ENCODE peak calls at places on chromosomes 5 and 9, in nine cellular contexts. Y is stomach, A is GM23338, Q is K562, K is Panc1, E is sigmoid colon, V is endothelial cell of umbilical vein, P is GM12878, Z is transverse colon. H is an unnamed sample.

GRCh38 chr9:121839726-121840500 is 188.5 kb downstream of the DAB2IP start:
- DNase-seq in A (no peak), P (peak), E (peak), Z (no peak), K (no peak), V (no peak), Q (no peak), Y (no peak), H (no peak)

GRCh38 chr5:145463634-145464033 is 371.5 kb downstream of the PRELID2 start:
- DNase-seq in K (no peak), E (no peak), A (no peak), P (no peak), V (no peak), Q (no peak), Y (no peak), Z (no peak), H (no peak)

GRCh38 chr5:134948929-134949328 is 18.8 kb upstream of the CATSPER3 start:
- DNase-seq in Y (no peak), A (no peak), E (peak), K (no peak), Z (peak), V (peak), Q (no peak), P (no peak), H (no peak)

GRCh38 chr5:32074401-32074800 is 99.7 kb downstream of the GOLPH3 start:
- DNase-seq in E (no peak), Y (no peak), A (peak), Q (no peak), K (no peak), Z (no peak), P (no peak), V (no peak), H (no peak)

GRCh38 chr5:60161340-60161934 is 267.9 kb upstream of the PDE4D start:
- DNase-seq in P (peak), K (peak), V (peak), Q (no peak), E (no peak), Y (no peak), Z (no peak), A (peak), H (peak)

GRCh38 chr5:88674262-88675158 is 208.5 kb downstream of the MEF2C start:
- DNase-seq in Z (no peak), Y (no peak), V (no peak), A (peak), P (no peak), E (no peak), K (no peak), Q (no peak), H (no peak)

GRCh38 chr9:105842023-105842644 is 147.8 kb downstream of the TMEM38B start:
- DNase-seq in K (no peak), P (peak), E (no peak), Q (peak), Z (peak), V (peak), Y (no peak), A (peak), H (no peak)

GRCh38 chr9:115264333-115264732 is 146.4 kb upstream of the TNC start:
- DNase-seq in Y (no peak), A (no peak), E (no peak), K (no peak), Q (no peak), P (no peak), Z (no peak), V (no peak), H (no peak)

GRCh38 chr9:5629312-5630037 is 568 bp downstream of the RIC1 start:
- DNase-seq in Q (no peak), E (peak), K (no peak), Y (peak), A (peak), V (peak), Z (peak), P (no peak), H (peak)

GRCh38 chr9:137387034-137387890 is 35.7 kb downstream of the EXD3 start:
- DNase-seq in Z (no peak), Y (no peak), A (no peak), P (no peak), K (no peak), V (peak), E (no peak), Q (no peak), H (no peak)

GRCh38 chr9:131410051-131410491 is 16.2 kb downstream of the PRRC2B start:
- DNase-seq in Q (peak), Z (no peak), P (no peak), V (no peak), Y (no peak), K (no peak), A (no peak), E (no peak), H (no peak)

GRCh38 chr5:10216107-10216506 is 33.6 kb downstream of the ATPSCKMT start:
- DNase-seq in P (no peak), A (no peak), Y (no peak), K (no peak), Z (no peak), Q (no peak), V (no peak), E (no peak), H (no peak)

GRCh38 chr9:89149726-89150125 is 28.9 kb downstream of the SHC3 start:
- DNase-seq in A (no peak), Z (no peak), K (no peak), V (no peak), Q (no peak), Y (no peak), P (no peak), E (no peak), H (no peak)

GRCh38 chr9:33408087-33408486 is 5.7 kb upstream of the AQP7 start:
- DNase-seq in Z (no peak), P (no peak), E (no peak), Y (no peak), V (no peak), K (no peak), Q (no peak), A (no peak), H (no peak)

GRCh38 chr9:107929439-107929838 is 439.9 kb upstream of the KLF4 start:
- DNase-seq in Z (peak), V (no peak), Q (no peak), Y (peak), K (no peak), E (peak), A (no peak), P (no peak), H (no peak)

GRCh38 chr5:68409259-68409658 is 193.7 kb downstream of the PIK3R1 start:
- DNase-seq in K (no peak), E (no peak), Q (no peak), A (no peak), Y (no peak), V (no peak), Z (no peak), P (no peak), H (no peak)

GRCh38 chr9:70490478-70490877 is 76.0 kb upstream of the KLF9 start:
- DNase-seq in Y (no peak), K (no peak), Q (no peak), E (no peak), Z (no peak), P (no peak), V (no peak), A (no peak), H (no peak)

GRCh38 chr9:89021154-89021803 is 30.0 kb downstream of the S1PR3 start:
- DNase-seq in Z (no peak), K (no peak), V (peak), A (no peak), Q (no peak), E (no peak), P (no peak), Y (peak), H (no peak)

GRCh38 chr5:59221769-59222168 is 638.9 kb downstream of the RAB3C start:
- DNase-seq in Y (no peak), K (no peak), A (peak), E (no peak), Q (no peak), P (no peak), V (no peak), Z (no peak), H (no peak)

GRCh38 chr5:16548115-16548514 is 68.7 kb downstream of the RETREG1 start:
- DNase-seq in Y (peak), A (no peak), K (no peak), Q (no peak), E (no peak), P (no peak), Z (no peak), V (no peak), H (no peak)

GRCh38 chr9:86303316-86303975 is 21.1 kb upstream of the ISCA1 start:
- DNase-seq in Y (no peak), P (no peak), E (no peak), V (peak), A (peak), K (no peak), Q (peak), Z (no peak), H (no peak)

GRCh38 chr9:18478517-18479361 is 4.8 kb downstream of the ADAMTSL1 start:
- DNase-seq in K (no peak), E (no peak), A (no peak), Y (no peak), Q (no peak), V (no peak), Z (no peak), P (no peak), H (no peak)

GRCh38 chr9:109551651-109552050 is 53.5 kb upstream of the PTPN3 start:
- DNase-seq in Y (no peak), E (no peak), A (no peak), Q (no peak), Z (no peak), K (no peak), P (no peak), V (no peak), H (no peak)

GRCh38 chr5:125043781-125044391 is 297.4 kb upstream of the ZNF608 start:
- DNase-seq in K (no peak), V (peak), Z (peak), Y (peak), A (no peak), Q (no peak), E (no peak), P (no peak), H (no peak)
- TF ChIP-seq POLR2AphosphoS5 in K (no peak), V (no peak), Z (no peak), Y (no peak), A (no peak), Q (no peak), E (no peak), P (no peak), H (no peak)

GRCh38 chr5:139650689-139651501 is 2.7 kb downstream of the CXXC5 start:
- DNase-seq in E (peak), P (no peak), Z (peak), Y (peak), Q (peak), K (no peak), V (no peak), A (peak), H (no peak)
- TF ChIP-seq POLR2AphosphoS5 in E (peak), P (peak), Z (no peak), Y (peak), Q (peak), K (peak), V (no peak), A (no peak), H (no peak)

GRCh38 chr9:135499326-135500070 is 984 bp upstream of the MRPS2 start:
- DNase-seq in A (peak), P (no peak), Q (peak), Y (peak), E (peak), V (peak), Z (peak), K (no peak), H (peak)
- TF ChIP-seq POLR2AphosphoS5 in A (peak), P (no peak), Q (no peak), Y (no peak), E (no peak), V (no peak), Z (no peak), K (no peak), H (no peak)

GRCh38 chr5:143924311-143924710 is 112.3 kb downstream of the HMHB1 start:
- DNase-seq in Y (no peak), P (no peak), E (no peak), Q (no peak), V (no peak), A (no peak), Z (no peak), K (no peak), H (no peak)

GRCh38 chr5:143922718-143923117 is 110.8 kb downstream of the HMHB1 start:
- DNase-seq in A (no peak), Z (no peak), K (no peak), E (no peak), V (peak), Q (no peak), P (no peak), Y (no peak), H (no peak)

GRCh38 chr5:143920772-143921171 is 108.8 kb downstream of the HMHB1 start:
- DNase-seq in A (no peak), V (peak), K (no peak), Y (no peak), Z (no peak), E (no peak), Q (no peak), P (no peak), H (no peak)

GRCh38 chr5:143923634-143924265 is 111.8 kb downstream of the HMHB1 start:
- DNase-seq in Z (no peak), Y (no peak), A (no peak), E (no peak), Q (no peak), K (no peak), V (peak), P (no peak), H (no peak)

GRCh38 chr5:143921525-143922311 is 109.8 kb downstream of the HMHB1 start:
- DNase-seq in V (peak), Q (no peak), Z (no peak), K (peak), E (no peak), Y (no peak), P (no peak), A (no peak), H (no peak)
- TF ChIP-seq POLR2AphosphoS5 in V (no peak), Q (no peak), Z (no peak), K (no peak), E (peak), Y (no peak), P (no peak), A (no peak), H (no peak)

GRCh38 chr9:136223871-136224640 is 19.1 kb upstream of the LHX3 start:
- DNase-seq in E (no peak), Y (no peak), A (no peak), Z (no peak), P (no peak), V (no peak), K (no peak), Q (no peak), H (no peak)

GRCh38 chr9:136225366-136225747 is 20.3 kb downstream of the QSOX2 start:
- DNase-seq in P (peak), E (no peak), Y (no peak), A (no peak), Q (no peak), Z (peak), V (no peak), K (no peak), H (peak)

GRCh38 chr9:136228107-136228875 is 17.3 kb downstream of the QSOX2 start:
- DNase-seq in E (no peak), Q (no peak), P (no peak), Y (no peak), V (peak), K (peak), A (no peak), Z (no peak), H (no peak)

GRCh38 chr9:136226680-136227410 is 18.8 kb downstream of the QSOX2 start:
- DNase-seq in A (no peak), Y (no peak), K (no peak), E (no peak), Z (no peak), P (no peak), V (no peak), Q (no peak), H (no peak)

GRCh38 chr9:136225748-136226679 is 19.6 kb downstream of the QSOX2 start:
- DNase-seq in P (peak), E (no peak), Z (peak), V (peak), Q (peak), K (peak), Y (peak), A (peak), H (peak)
- TF ChIP-seq POLR2AphosphoS5 in P (peak), E (no peak), Z (no peak), V (no peak), Q (no peak), K (no peak), Y (no peak), A (no peak), H (peak)

DNA sequence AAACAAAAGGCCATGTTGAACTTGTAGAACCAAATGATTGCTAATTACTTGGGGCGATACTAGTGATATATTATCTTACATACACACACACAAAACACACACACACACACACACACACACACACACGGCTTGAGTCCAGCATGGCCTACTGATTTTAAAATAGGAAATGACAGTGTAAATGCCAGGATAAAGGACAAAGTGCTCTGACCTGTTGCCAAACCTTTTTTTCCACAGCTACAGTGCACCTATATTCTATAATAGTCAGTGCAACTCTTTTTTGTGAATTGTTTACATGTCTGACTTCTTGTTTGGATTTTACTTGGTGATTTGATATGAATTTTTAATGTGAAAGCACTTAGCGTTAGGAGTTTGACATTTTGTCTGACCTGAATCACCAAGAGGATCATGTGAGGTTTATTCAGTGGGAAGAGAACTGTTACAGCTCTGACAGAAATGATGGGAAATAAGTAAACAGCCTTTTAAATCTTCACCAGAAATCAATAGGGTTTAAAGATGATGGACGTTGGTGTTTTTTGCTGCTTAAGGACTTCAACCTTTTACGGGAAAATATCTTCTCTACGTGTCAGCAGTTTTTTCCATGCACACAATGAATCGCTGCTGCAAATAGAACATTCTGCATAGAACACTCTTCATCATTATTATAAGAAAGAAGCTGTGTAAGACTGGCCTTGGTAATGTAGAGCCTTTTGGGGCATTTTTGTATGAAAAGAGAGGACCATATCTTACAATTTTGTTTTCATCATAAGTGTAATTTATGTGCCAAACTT is 218.5 kb downstream of the RANBP17 start:
- DNase-seq in Q (no peak), Y (no peak), Z (no peak), K (no peak), E (no peak), V (no peak), P (no peak), A (no peak), H (no peak)
- TF ChIP-seq POLR2AphosphoS5 in Q (no peak), Y (no peak), Z (no peak), K (no peak), E (no peak), V (no peak), P (no peak), A (no peak), H (no peak)

DNA sequence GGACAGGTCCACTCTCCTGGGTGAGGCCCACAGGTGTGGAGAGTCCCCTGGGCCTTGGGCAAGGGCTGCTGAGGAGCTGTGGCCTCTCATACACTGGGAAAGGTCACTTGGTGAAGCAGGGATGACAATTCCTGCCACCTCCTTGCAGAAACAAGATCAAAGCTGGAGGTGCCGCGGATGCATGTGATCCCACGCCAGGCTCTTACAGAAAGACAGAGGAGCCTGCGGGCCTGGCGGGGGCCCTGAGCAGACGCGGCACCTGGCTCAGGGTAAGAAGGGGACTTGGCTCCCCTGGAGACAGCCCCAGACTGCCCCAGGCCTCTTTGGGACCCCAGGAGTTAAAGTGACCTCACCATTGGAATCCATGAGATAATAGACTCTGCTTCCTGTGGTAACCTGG is 4.8 kb downstream of the GFPT2 start:
- DNase-seq in K (no peak), Y (no peak), P (no peak), E (no peak), A (no peak), Q (no peak), V (no peak), Z (no peak), H (no peak)
- TF ChIP-seq POLR2AphosphoS5 in K (no peak), Y (no peak), P (no peak), E (no peak), A (no peak), Q (no peak), V (no peak), Z (no peak), H (no peak)

DNA sequence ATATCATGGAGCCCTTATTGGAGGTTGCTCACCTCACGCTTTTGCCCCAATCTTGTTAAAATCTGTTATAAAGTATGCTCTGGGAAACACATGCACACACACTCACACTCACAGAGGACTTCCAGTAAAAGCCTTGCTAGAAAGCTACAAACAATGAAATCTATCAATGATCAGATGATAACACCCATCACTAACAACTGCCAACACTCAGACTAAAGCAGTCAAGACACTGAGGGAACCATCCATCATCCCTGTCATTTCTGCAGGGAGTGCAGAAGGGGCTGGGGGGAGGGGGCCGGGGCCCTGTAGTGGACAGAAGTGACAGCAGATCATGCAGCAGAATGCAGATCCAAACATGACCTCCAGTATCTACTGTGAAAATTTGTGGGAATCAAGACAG is 179.1 kb downstream of the AOPEP start:
- DNase-seq in V (no peak), Z (no peak), Y (no peak), E (no peak), K (no peak), Q (no peak), P (no peak), A (no peak), H (no peak)
- TF ChIP-seq POLR2AphosphoS5 in V (no peak), Z (no peak), Y (no peak), E (no peak), K (no peak), Q (no peak), P (no peak), A (no peak), H (no peak)

H was measured in GM12892.